ENCODE peak calls at places on chromosomes 4 and X, in five cellular contexts. One of them, this sample, is unnamed.

GRCh38 chr4:150156543-150156942 is 78.3 kb downstream of the DCLK2 start:
- DNase-seq in AG08396: no peak
- DNase-seq in WTC11: no peak
- DNase-seq in stimulated activated CD8-positive, alpha-beta memory T cell treated with anti-CD3 and anti-CD28 coated beads, Interleukin-15, amount 100 ng/mL, for 4 hours: no peak
- DNase-seq in NCI-H526: no peak
- DNase-seq in this sample: no peak

GRCh38 chr4:113699772-113700171 is 61.8 kb downstream of the CAMK2D start:
- DNase-seq in WTC11: no peak
- DNase-seq in stimulated activated CD8-positive, alpha-beta memory T cell treated with anti-CD3 and anti-CD28 coated beads, Interleukin-15, amount 100 ng/mL, for 4 hours: no peak
- DNase-seq in NCI-H526: no peak
- DNase-seq in AG08396: no peak
- DNase-seq in this sample: no peak

GRCh38 chr4:90495936-90496335 is 368.7 kb downstream of the CCSER1 start:
- DNase-seq in AG08396: no peak
- DNase-seq in stimulated activated CD8-positive, alpha-beta memory T cell treated with anti-CD3 and anti-CD28 coated beads, Interleukin-15, amount 100 ng/mL, for 4 hours: no peak
- DNase-seq in WTC11: no peak
- DNase-seq in NCI-H526: no peak
- DNase-seq in this sample: no peak

GRCh38 chrX:115419094-115419493 is 129.6 kb downstream of the LUZP4 start:
- DNase-seq in AG08396: no peak
- DNase-seq in WTC11: no peak
- DNase-seq in stimulated activated CD8-positive, alpha-beta memory T cell treated with anti-CD3 and anti-CD28 coated beads, Interleukin-15, amount 100 ng/mL, for 4 hours: no peak
- DNase-seq in NCI-H526: no peak
- DNase-seq in this sample: no peak

GRCh38 chr4:100098681-100099080 is 91.6 kb downstream of the DDIT4L start:
- DNase-seq in WTC11: no peak
- DNase-seq in NCI-H526: no peak
- DNase-seq in stimulated activated CD8-positive, alpha-beta memory T cell treated with anti-CD3 and anti-CD28 coated beads, Interleukin-15, amount 100 ng/mL, for 4 hours: no peak
- DNase-seq in AG08396: no peak
- DNase-seq in this sample: no peak

GRCh38 chr4:134027931-134028330 is 173.7 kb downstream of the PABPC4L start:
- DNase-seq in NCI-H526: no peak
- DNase-seq in AG08396: no peak
- DNase-seq in WTC11: no peak
- DNase-seq in stimulated activated CD8-positive, alpha-beta memory T cell treated with anti-CD3 and anti-CD28 coated beads, Interleukin-15, amount 100 ng/mL, for 4 hours: no peak
- DNase-seq in this sample: no peak

GRCh38 chr4:13626492-13627184 is 887 bp downstream of the BOD1L1 start:
- DNase-seq in NCI-H526: no peak
- DNase-seq in stimulated activated CD8-positive, alpha-beta memory T cell treated with anti-CD3 and anti-CD28 coated beads, Interleukin-15, amount 100 ng/mL, for 4 hours: no peak
- DNase-seq in WTC11: no peak
- DNase-seq in AG08396: no peak
- DNase-seq in this sample: no peak

GRCh38 chr4:154407483-154407882 is 84.1 kb downstream of the DCHS2 start:
- DNase-seq in stimulated activated CD8-positive, alpha-beta memory T cell treated with anti-CD3 and anti-CD28 coated beads, Interleukin-15, amount 100 ng/mL, for 4 hours: no peak
- DNase-seq in AG08396: no peak
- DNase-seq in WTC11: no peak
- DNase-seq in NCI-H526: no peak
- DNase-seq in this sample: no peak

GRCh38 chr4:87901426-87901825 is 68.7 kb downstream of the MEPE start:
- DNase-seq in stimulated activated CD8-positive, alpha-beta memory T cell treated with anti-CD3 and anti-CD28 coated beads, Interleukin-15, amount 100 ng/mL, for 4 hours: no peak
- DNase-seq in NCI-H526: no peak
- DNase-seq in WTC11: no peak
- DNase-seq in AG08396: no peak
- DNase-seq in this sample: no peak

GRCh38 chr4:122005064-122005755 is 53.4 kb upstream of the TRPC3 start:
- DNase-seq in stimulated activated CD8-positive, alpha-beta memory T cell treated with anti-CD3 and anti-CD28 coated beads, Interleukin-15, amount 100 ng/mL, for 4 hours: no peak
- DNase-seq in AG08396: peak; percentile 67
- DNase-seq in WTC11: no peak
- DNase-seq in NCI-H526: no peak
- DNase-seq in this sample: no peak

GRCh38 chr4:186935881-186936280 is 212.2 kb upstream of the FAT1 start:
- DNase-seq in WTC11: no peak
- DNase-seq in NCI-H526: no peak
- DNase-seq in stimulated activated CD8-positive, alpha-beta memory T cell treated with anti-CD3 and anti-CD28 coated beads, Interleukin-15, amount 100 ng/mL, for 4 hours: no peak
- DNase-seq in AG08396: no peak
- DNase-seq in this sample: no peak

GRCh38 chr4:117331817-117332216 is 246.4 kb upstream of the TRAM1L1 start:
- DNase-seq in NCI-H526: no peak
- DNase-seq in WTC11: no peak
- DNase-seq in AG08396: no peak
- DNase-seq in stimulated activated CD8-positive, alpha-beta memory T cell treated with anti-CD3 and anti-CD28 coated beads, Interleukin-15, amount 100 ng/mL, for 4 hours: no peak
- DNase-seq in this sample: no peak

GRCh38 chr4:46930866-46931265 is 21.8 kb upstream of the COX7B2 start:
- DNase-seq in WTC11: no peak
- DNase-seq in NCI-H526: no peak
- DNase-seq in stimulated activated CD8-positive, alpha-beta memory T cell treated with anti-CD3 and anti-CD28 coated beads, Interleukin-15, amount 100 ng/mL, for 4 hours: no peak
- DNase-seq in AG08396: no peak
- DNase-seq in this sample: no peak

GRCh38 chrX:49842603-49843002 is 13.5 kb downstream of the PAGE4 start:
- DNase-seq in WTC11: no peak
- DNase-seq in NCI-H526: no peak
- DNase-seq in stimulated activated CD8-positive, alpha-beta memory T cell treated with anti-CD3 and anti-CD28 coated beads, Interleukin-15, amount 100 ng/mL, for 4 hours: no peak
- DNase-seq in AG08396: no peak
- DNase-seq in this sample: no peak

GRCh38 chr4:185109736-185110135 is 33.3 kb upstream of the SLC25A4 start:
- DNase-seq in WTC11: no peak
- DNase-seq in NCI-H526: no peak
- DNase-seq in stimulated activated CD8-positive, alpha-beta memory T cell treated with anti-CD3 and anti-CD28 coated beads, Interleukin-15, amount 100 ng/mL, for 4 hours: no peak
- DNase-seq in AG08396: no peak
- DNase-seq in this sample: no peak

GRCh38 chrX:34655496-34656258 is 1.4 kb downstream of the TMEM47 start:
- DNase-seq in NCI-H526: no peak
- DNase-seq in AG08396: no peak
- DNase-seq in WTC11: no peak
- DNase-seq in stimulated activated CD8-positive, alpha-beta memory T cell treated with anti-CD3 and anti-CD28 coated beads, Interleukin-15, amount 100 ng/mL, for 4 hours: no peak
- DNase-seq in this sample: no peak

GRCh38 chrX:119190251-119190651 is 45.8 kb upstream of the PGRMC1 start:
- DNase-seq in stimulated activated CD8-positive, alpha-beta memory T cell treated with anti-CD3 and anti-CD28 coated beads, Interleukin-15, amount 100 ng/mL, for 4 hours: no peak
- DNase-seq in AG08396: no peak
- DNase-seq in WTC11: no peak
- DNase-seq in NCI-H526: no peak
- DNase-seq in this sample: no peak

This sample was measured in cerebellar nuclear complex.